ENCODE peak calls at places on chromosomes 11 and 22, in seven cellular contexts. One of them, this sample, is unnamed.

GRCh38 chr22:36194971-36195370 is 6.6 kb downstream of the APOL4 start:
- DNase-seq in stimulated activated CD4-positive, alpha-beta T cell treated with anti-CD3 and anti-CD28 coated beads, Interleukin-4, amount 100 ng/mL, for 4 hours: peak
- DNase-seq in effector memory CD4-positive, alpha-beta T cell: no peak
- DNase-seq in activated T-cell treated with anti-CD3 and anti-CD28 coated beads for 1 hour: peak
- DNase-seq in activated CD4-positive, alpha-beta T cell treated with anti-CD3 and anti-CD28 coated beads for 4 hours: peak
- DNase-seq in lower leg skin: peak
- DNase-seq in left cardiac atrium: peak
- DNase-seq in this sample: peak

GRCh38 chr11:27141576-27141975 is 101.0 kb downstream of the BBOX1 start:
- DNase-seq in stimulated activated CD4-positive, alpha-beta T cell treated with anti-CD3 and anti-CD28 coated beads, Interleukin-4, amount 100 ng/mL, for 4 hours: no peak
- DNase-seq in effector memory CD4-positive, alpha-beta T cell: no peak
- DNase-seq in activated T-cell treated with anti-CD3 and anti-CD28 coated beads for 1 hour: no peak
- DNase-seq in activated CD4-positive, alpha-beta T cell treated with anti-CD3 and anti-CD28 coated beads for 4 hours: no peak
- DNase-seq in lower leg skin: no peak
- DNase-seq in left cardiac atrium: no peak
- DNase-seq in this sample: no peak

GRCh38 chr11:94130589-94131362 is 2.1 kb downstream of the PANX1 start:
- DNase-seq in stimulated activated CD4-positive, alpha-beta T cell treated with anti-CD3 and anti-CD28 coated beads, Interleukin-4, amount 100 ng/mL, for 4 hours: no peak
- DNase-seq in effector memory CD4-positive, alpha-beta T cell: no peak
- DNase-seq in activated T-cell treated with anti-CD3 and anti-CD28 coated beads for 1 hour: no peak
- DNase-seq in activated CD4-positive, alpha-beta T cell treated with anti-CD3 and anti-CD28 coated beads for 4 hours: no peak
- DNase-seq in lower leg skin: peak
- DNase-seq in left cardiac atrium: no peak
- DNase-seq in this sample: peak

GRCh38 chr11:27477831-27478230 is 5.2 kb upstream of the LGR4 start:
- DNase-seq in stimulated activated CD4-positive, alpha-beta T cell treated with anti-CD3 and anti-CD28 coated beads, Interleukin-4, amount 100 ng/mL, for 4 hours: no peak
- DNase-seq in effector memory CD4-positive, alpha-beta T cell: no peak
- DNase-seq in activated T-cell treated with anti-CD3 and anti-CD28 coated beads for 1 hour: no peak
- DNase-seq in activated CD4-positive, alpha-beta T cell treated with anti-CD3 and anti-CD28 coated beads for 4 hours: no peak
- DNase-seq in lower leg skin: no peak
- DNase-seq in left cardiac atrium: no peak
- DNase-seq in this sample: no peak

GRCh38 chr22:22877523-22878210 is 9.9 kb upstream of the IGLL5 start:
- DNase-seq in stimulated activated CD4-positive, alpha-beta T cell treated with anti-CD3 and anti-CD28 coated beads, Interleukin-4, amount 100 ng/mL, for 4 hours: peak
- DNase-seq in effector memory CD4-positive, alpha-beta T cell: peak
- DNase-seq in activated T-cell treated with anti-CD3 and anti-CD28 coated beads for 1 hour: peak
- DNase-seq in activated CD4-positive, alpha-beta T cell treated with anti-CD3 and anti-CD28 coated beads for 4 hours: peak
- DNase-seq in lower leg skin: peak
- DNase-seq in left cardiac atrium: peak
- DNase-seq in this sample: no peak

GRCh38 chr11:128714881-128715280 is 21.0 kb downstream of the FLI1 start:
- DNase-seq in stimulated activated CD4-positive, alpha-beta T cell treated with anti-CD3 and anti-CD28 coated beads, Interleukin-4, amount 100 ng/mL, for 4 hours: no peak
- DNase-seq in effector memory CD4-positive, alpha-beta T cell: no peak
- DNase-seq in activated T-cell treated with anti-CD3 and anti-CD28 coated beads for 1 hour: no peak
- DNase-seq in activated CD4-positive, alpha-beta T cell treated with anti-CD3 and anti-CD28 coated beads for 4 hours: no peak
- DNase-seq in lower leg skin: no peak
- DNase-seq in left cardiac atrium: no peak
- DNase-seq in this sample: no peak

GRCh38 chr11:10807629-10808552 is 835 bp downstream of the EIF4G2 start:
- DNase-seq in stimulated activated CD4-positive, alpha-beta T cell treated with anti-CD3 and anti-CD28 coated beads, Interleukin-4, amount 100 ng/mL, for 4 hours: peak
- DNase-seq in effector memory CD4-positive, alpha-beta T cell: peak
- DNase-seq in activated T-cell treated with anti-CD3 and anti-CD28 coated beads for 1 hour: peak
- DNase-seq in activated CD4-positive, alpha-beta T cell treated with anti-CD3 and anti-CD28 coated beads for 4 hours: peak
- DNase-seq in lower leg skin: peak
- DNase-seq in left cardiac atrium: peak
- DNase-seq in this sample: peak

GRCh38 chr11:47351159-47352126 is 1.1 kb downstream of the MYBPC3 start:
- DNase-seq in stimulated activated CD4-positive, alpha-beta T cell treated with anti-CD3 and anti-CD28 coated beads, Interleukin-4, amount 100 ng/mL, for 4 hours: no peak
- DNase-seq in effector memory CD4-positive, alpha-beta T cell: no peak
- DNase-seq in activated T-cell treated with anti-CD3 and anti-CD28 coated beads for 1 hour: no peak
- DNase-seq in activated CD4-positive, alpha-beta T cell treated with anti-CD3 and anti-CD28 coated beads for 4 hours: no peak
- DNase-seq in lower leg skin: no peak
- DNase-seq in left cardiac atrium: peak
- DNase-seq in this sample: no peak

GRCh38 chr22:48700566-48701295 is 1126.9 kb downstream of the BRD1 start:
- DNase-seq in stimulated activated CD4-positive, alpha-beta T cell treated with anti-CD3 and anti-CD28 coated beads, Interleukin-4, amount 100 ng/mL, for 4 hours: no peak
- DNase-seq in effector memory CD4-positive, alpha-beta T cell: no peak
- DNase-seq in activated T-cell treated with anti-CD3 and anti-CD28 coated beads for 1 hour: no peak
- DNase-seq in activated CD4-positive, alpha-beta T cell treated with anti-CD3 and anti-CD28 coated beads for 4 hours: no peak
- DNase-seq in lower leg skin: no peak
- DNase-seq in left cardiac atrium: no peak
- DNase-seq in this sample: no peak

GRCh38 chr11:118634435-118635236 is 27.2 kb downstream of the PHLDB1 start:
- DNase-seq in stimulated activated CD4-positive, alpha-beta T cell treated with anti-CD3 and anti-CD28 coated beads, Interleukin-4, amount 100 ng/mL, for 4 hours: no peak
- DNase-seq in effector memory CD4-positive, alpha-beta T cell: no peak
- DNase-seq in activated T-cell treated with anti-CD3 and anti-CD28 coated beads for 1 hour: no peak
- DNase-seq in activated CD4-positive, alpha-beta T cell treated with anti-CD3 and anti-CD28 coated beads for 4 hours: no peak
- DNase-seq in lower leg skin: peak
- DNase-seq in left cardiac atrium: peak
- DNase-seq in this sample: no peak

GRCh38 chr11:35593143-35593542 is 25.1 kb upstream of the FJX1 start:
- DNase-seq in stimulated activated CD4-positive, alpha-beta T cell treated with anti-CD3 and anti-CD28 coated beads, Interleukin-4, amount 100 ng/mL, for 4 hours: no peak
- DNase-seq in effector memory CD4-positive, alpha-beta T cell: no peak
- DNase-seq in activated T-cell treated with anti-CD3 and anti-CD28 coated beads for 1 hour: no peak
- DNase-seq in activated CD4-positive, alpha-beta T cell treated with anti-CD3 and anti-CD28 coated beads for 4 hours: no peak
- DNase-seq in lower leg skin: no peak
- DNase-seq in left cardiac atrium: no peak
- DNase-seq in this sample: peak

GRCh38 chr11:75577198-75577597 is 15.1 kb downstream of the SERPINH1 start:
- DNase-seq in stimulated activated CD4-positive, alpha-beta T cell treated with anti-CD3 and anti-CD28 coated beads, Interleukin-4, amount 100 ng/mL, for 4 hours: peak
- DNase-seq in effector memory CD4-positive, alpha-beta T cell: peak
- DNase-seq in activated T-cell treated with anti-CD3 and anti-CD28 coated beads for 1 hour: peak
- DNase-seq in activated CD4-positive, alpha-beta T cell treated with anti-CD3 and anti-CD28 coated beads for 4 hours: peak
- DNase-seq in lower leg skin: no peak
- DNase-seq in left cardiac atrium: peak
- DNase-seq in this sample: no peak

GRCh38 chr11:16605440-16605970 is 132.9 kb upstream of the C11orf58 start:
- DNase-seq in stimulated activated CD4-positive, alpha-beta T cell treated with anti-CD3 and anti-CD28 coated beads, Interleukin-4, amount 100 ng/mL, for 4 hours: no peak
- DNase-seq in effector memory CD4-positive, alpha-beta T cell: no peak
- DNase-seq in activated T-cell treated with anti-CD3 and anti-CD28 coated beads for 1 hour: no peak
- DNase-seq in activated CD4-positive, alpha-beta T cell treated with anti-CD3 and anti-CD28 coated beads for 4 hours: no peak
- DNase-seq in lower leg skin: peak
- DNase-seq in left cardiac atrium: peak
- DNase-seq in this sample: no peak

GRCh38 chr22:36493690-36494110 is 12.3 kb upstream of the TXN2 start:
- DNase-seq in stimulated activated CD4-positive, alpha-beta T cell treated with anti-CD3 and anti-CD28 coated beads, Interleukin-4, amount 100 ng/mL, for 4 hours: no peak
- DNase-seq in effector memory CD4-positive, alpha-beta T cell: no peak
- DNase-seq in activated T-cell treated with anti-CD3 and anti-CD28 coated beads for 1 hour: no peak
- DNase-seq in activated CD4-positive, alpha-beta T cell treated with anti-CD3 and anti-CD28 coated beads for 4 hours: no peak
- DNase-seq in lower leg skin: no peak
- DNase-seq in left cardiac atrium: no peak
- DNase-seq in this sample: no peak

GRCh38 chr22:31291403-31291715 is 929 bp downstream of the PIK3IP1 start:
- DNase-seq in stimulated activated CD4-positive, alpha-beta T cell treated with anti-CD3 and anti-CD28 coated beads, Interleukin-4, amount 100 ng/mL, for 4 hours: no peak
- DNase-seq in effector memory CD4-positive, alpha-beta T cell: no peak
- DNase-seq in activated T-cell treated with anti-CD3 and anti-CD28 coated beads for 1 hour: no peak
- DNase-seq in activated CD4-positive, alpha-beta T cell treated with anti-CD3 and anti-CD28 coated beads for 4 hours: no peak
- DNase-seq in lower leg skin: no peak
- DNase-seq in left cardiac atrium: no peak
- DNase-seq in this sample: no peak

GRCh38 chr11:625636-626319 is 1.0 kb upstream of the CDHR5 start:
- DNase-seq in stimulated activated CD4-positive, alpha-beta T cell treated with anti-CD3 and anti-CD28 coated beads, Interleukin-4, amount 100 ng/mL, for 4 hours: no peak
- DNase-seq in effector memory CD4-positive, alpha-beta T cell: no peak
- DNase-seq in activated T-cell treated with anti-CD3 and anti-CD28 coated beads for 1 hour: no peak
- DNase-seq in activated CD4-positive, alpha-beta T cell treated with anti-CD3 and anti-CD28 coated beads for 4 hours: no peak
- DNase-seq in lower leg skin: no peak
- DNase-seq in left cardiac atrium: no peak
- DNase-seq in this sample: no peak

GRCh38 chr11:20259506-20259905 is 99.2 kb upstream of the DBX1 start:
- DNase-seq in stimulated activated CD4-positive, alpha-beta T cell treated with anti-CD3 and anti-CD28 coated beads, Interleukin-4, amount 100 ng/mL, for 4 hours: no peak
- DNase-seq in effector memory CD4-positive, alpha-beta T cell: no peak
- DNase-seq in activated T-cell treated with anti-CD3 and anti-CD28 coated beads for 1 hour: no peak
- DNase-seq in activated CD4-positive, alpha-beta T cell treated with anti-CD3 and anti-CD28 coated beads for 4 hours: no peak
- DNase-seq in lower leg skin: no peak
- DNase-seq in left cardiac atrium: no peak
- DNase-seq in this sample: no peak

GRCh38 chr11:74055938-74056337 is 47.1 kb upstream of the UCP3 start:
- DNase-seq in stimulated activated CD4-positive, alpha-beta T cell treated with anti-CD3 and anti-CD28 coated beads, Interleukin-4, amount 100 ng/mL, for 4 hours: no peak
- DNase-seq in effector memory CD4-positive, alpha-beta T cell: no peak
- DNase-seq in activated T-cell treated with anti-CD3 and anti-CD28 coated beads for 1 hour: no peak
- DNase-seq in activated CD4-positive, alpha-beta T cell treated with anti-CD3 and anti-CD28 coated beads for 4 hours: no peak
- DNase-seq in lower leg skin: no peak
- DNase-seq in left cardiac atrium: no peak
- DNase-seq in this sample: no peak

GRCh38 chr11:61256710-61257482 is 15.9 kb downstream of the PGA5 start:
- DNase-seq in stimulated activated CD4-positive, alpha-beta T cell treated with anti-CD3 and anti-CD28 coated beads, Interleukin-4, amount 100 ng/mL, for 4 hours: no peak
- DNase-seq in effector memory CD4-positive, alpha-beta T cell: no peak
- DNase-seq in activated T-cell treated with anti-CD3 and anti-CD28 coated beads for 1 hour: no peak
- DNase-seq in activated CD4-positive, alpha-beta T cell treated with anti-CD3 and anti-CD28 coated beads for 4 hours: no peak
- DNase-seq in lower leg skin: no peak
- DNase-seq in left cardiac atrium: no peak
- DNase-seq in this sample: no peak

GRCh38 chr22:20863356-20863755 is 4.5 kb downstream of the SNAP29 start:
- DNase-seq in stimulated activated CD4-positive, alpha-beta T cell treated with anti-CD3 and anti-CD28 coated beads, Interleukin-4, amount 100 ng/mL, for 4 hours: no peak
- DNase-seq in effector memory CD4-positive, alpha-beta T cell: no peak
- DNase-seq in activated T-cell treated with anti-CD3 and anti-CD28 coated beads for 1 hour: no peak
- DNase-seq in activated CD4-positive, alpha-beta T cell treated with anti-CD3 and anti-CD28 coated beads for 4 hours: no peak
- DNase-seq in lower leg skin: no peak
- DNase-seq in left cardiac atrium: no peak
- DNase-seq in this sample: no peak

GRCh38 chr22:40263191-40263590 is 83.1 kb upstream of the ADSL start:
- DNase-seq in stimulated activated CD4-positive, alpha-beta T cell treated with anti-CD3 and anti-CD28 coated beads, Interleukin-4, amount 100 ng/mL, for 4 hours: no peak
- DNase-seq in effector memory CD4-positive, alpha-beta T cell: no peak
- DNase-seq in activated T-cell treated with anti-CD3 and anti-CD28 coated beads for 1 hour: no peak
- DNase-seq in activated CD4-positive, alpha-beta T cell treated with anti-CD3 and anti-CD28 coated beads for 4 hours: no peak
- DNase-seq in lower leg skin: no peak
- DNase-seq in left cardiac atrium: peak
- DNase-seq in this sample: peak

GRCh38 chr11:105152556-105152955 is 13.0 kb upstream of the CARD18 start:
- DNase-seq in stimulated activated CD4-positive, alpha-beta T cell treated with anti-CD3 and anti-CD28 coated beads, Interleukin-4, amount 100 ng/mL, for 4 hours: no peak
- DNase-seq in effector memory CD4-positive, alpha-beta T cell: no peak
- DNase-seq in activated T-cell treated with anti-CD3 and anti-CD28 coated beads for 1 hour: no peak
- DNase-seq in activated CD4-positive, alpha-beta T cell treated with anti-CD3 and anti-CD28 coated beads for 4 hours: no peak
- DNase-seq in lower leg skin: no peak
- DNase-seq in left cardiac atrium: no peak
- DNase-seq in this sample: no peak

GRCh38 chr11:10606536-10607208 is 38.2 kb upstream of the LYVE1 start:
- DNase-seq in stimulated activated CD4-positive, alpha-beta T cell treated with anti-CD3 and anti-CD28 coated beads, Interleukin-4, amount 100 ng/mL, for 4 hours: no peak
- DNase-seq in effector memory CD4-positive, alpha-beta T cell: no peak
- DNase-seq in activated T-cell treated with anti-CD3 and anti-CD28 coated beads for 1 hour: no peak
- DNase-seq in activated CD4-positive, alpha-beta T cell treated with anti-CD3 and anti-CD28 coated beads for 4 hours: no peak
- DNase-seq in lower leg skin: no peak
- DNase-seq in left cardiac atrium: no peak
- DNase-seq in this sample: no peak

GRCh38 chr11:11422291-11423128 is 69.5 kb upstream of the CSNK2A3 start:
- DNase-seq in stimulated activated CD4-positive, alpha-beta T cell treated with anti-CD3 and anti-CD28 coated beads, Interleukin-4, amount 100 ng/mL, for 4 hours: no peak
- DNase-seq in effector memory CD4-positive, alpha-beta T cell: no peak
- DNase-seq in activated T-cell treated with anti-CD3 and anti-CD28 coated beads for 1 hour: no peak
- DNase-seq in activated CD4-positive, alpha-beta T cell treated with anti-CD3 and anti-CD28 coated beads for 4 hours: no peak
- DNase-seq in lower leg skin: no peak
- DNase-seq in left cardiac atrium: no peak
- DNase-seq in this sample: no peak

GRCh38 chr11:76793834-76794291 is 10.7 kb downstream of the TSKU start:
- DNase-seq in stimulated activated CD4-positive, alpha-beta T cell treated with anti-CD3 and anti-CD28 coated beads, Interleukin-4, amount 100 ng/mL, for 4 hours: no peak
- DNase-seq in effector memory CD4-positive, alpha-beta T cell: no peak
- DNase-seq in activated T-cell treated with anti-CD3 and anti-CD28 coated beads for 1 hour: no peak
- DNase-seq in activated CD4-positive, alpha-beta T cell treated with anti-CD3 and anti-CD28 coated beads for 4 hours: no peak
- DNase-seq in lower leg skin: peak
- DNase-seq in left cardiac atrium: no peak
- DNase-seq in this sample: peak

GRCh38 chr22:45319319-45319675 is 9.6 kb downstream of the FAM118A start:
- DNase-seq in stimulated activated CD4-positive, alpha-beta T cell treated with anti-CD3 and anti-CD28 coated beads, Interleukin-4, amount 100 ng/mL, for 4 hours: no peak
- DNase-seq in effector memory CD4-positive, alpha-beta T cell: no peak
- DNase-seq in activated T-cell treated with anti-CD3 and anti-CD28 coated beads for 1 hour: no peak
- DNase-seq in activated CD4-positive, alpha-beta T cell treated with anti-CD3 and anti-CD28 coated beads for 4 hours: no peak
- DNase-seq in lower leg skin: no peak
- DNase-seq in left cardiac atrium: peak
- DNase-seq in this sample: no peak

GRCh38 chr11:72553748-72554147 is 119.4 kb upstream of the CLPB start:
- DNase-seq in stimulated activated CD4-positive, alpha-beta T cell treated with anti-CD3 and anti-CD28 coated beads, Interleukin-4, amount 100 ng/mL, for 4 hours: peak
- DNase-seq in effector memory CD4-positive, alpha-beta T cell: no peak
- DNase-seq in activated T-cell treated with anti-CD3 and anti-CD28 coated beads for 1 hour: no peak
- DNase-seq in activated CD4-positive, alpha-beta T cell treated with anti-CD3 and anti-CD28 coated beads for 4 hours: no peak
- DNase-seq in lower leg skin: peak
- DNase-seq in left cardiac atrium: no peak
- DNase-seq in this sample: peak

GRCh38 chr11:61776561-61777075 is 15.8 kb downstream of the TMEM258 start:
- DNase-seq in stimulated activated CD4-positive, alpha-beta T cell treated with anti-CD3 and anti-CD28 coated beads, Interleukin-4, amount 100 ng/mL, for 4 hours: peak
- DNase-seq in effector memory CD4-positive, alpha-beta T cell: no peak
- DNase-seq in activated T-cell treated with anti-CD3 and anti-CD28 coated beads for 1 hour: peak
- DNase-seq in activated CD4-positive, alpha-beta T cell treated with anti-CD3 and anti-CD28 coated beads for 4 hours: peak
- DNase-seq in lower leg skin: no peak
- DNase-seq in left cardiac atrium: peak
- DNase-seq in this sample: no peak

GRCh38 chr11:104015649-104016415 is 20.6 kb upstream of the DDI1 start:
- DNase-seq in stimulated activated CD4-positive, alpha-beta T cell treated with anti-CD3 and anti-CD28 coated beads, Interleukin-4, amount 100 ng/mL, for 4 hours: no peak
- DNase-seq in effector memory CD4-positive, alpha-beta T cell: no peak
- DNase-seq in activated T-cell treated with anti-CD3 and anti-CD28 coated beads for 1 hour: no peak
- DNase-seq in activated CD4-positive, alpha-beta T cell treated with anti-CD3 and anti-CD28 coated beads for 4 hours: no peak
- DNase-seq in lower leg skin: no peak
- DNase-seq in left cardiac atrium: no peak
- DNase-seq in this sample: no peak

GRCh38 chr22:50731811-50732624 is 6.0 kb upstream of the ACR start:
- DNase-seq in stimulated activated CD4-positive, alpha-beta T cell treated with anti-CD3 and anti-CD28 coated beads, Interleukin-4, amount 100 ng/mL, for 4 hours: peak
- DNase-seq in effector memory CD4-positive, alpha-beta T cell: peak
- DNase-seq in activated T-cell treated with anti-CD3 and anti-CD28 coated beads for 1 hour: peak
- DNase-seq in activated CD4-positive, alpha-beta T cell treated with anti-CD3 and anti-CD28 coated beads for 4 hours: peak
- DNase-seq in lower leg skin: peak
- DNase-seq in left cardiac atrium: peak
- DNase-seq in this sample: no peak

GRCh38 chr11:47905358-47906059 is 57.4 kb upstream of the NUP160 start:
- DNase-seq in stimulated activated CD4-positive, alpha-beta T cell treated with anti-CD3 and anti-CD28 coated beads, Interleukin-4, amount 100 ng/mL, for 4 hours: no peak
- DNase-seq in effector memory CD4-positive, alpha-beta T cell: no peak
- DNase-seq in activated T-cell treated with anti-CD3 and anti-CD28 coated beads for 1 hour: no peak
- DNase-seq in activated CD4-positive, alpha-beta T cell treated with anti-CD3 and anti-CD28 coated beads for 4 hours: no peak
- DNase-seq in lower leg skin: no peak
- DNase-seq in left cardiac atrium: no peak
- DNase-seq in this sample: no peak

GRCh38 chr11:61880454-61880853 is 10.9 kb downstream of the FADS3 start:
- DNase-seq in stimulated activated CD4-positive, alpha-beta T cell treated with anti-CD3 and anti-CD28 coated beads, Interleukin-4, amount 100 ng/mL, for 4 hours: no peak
- DNase-seq in effector memory CD4-positive, alpha-beta T cell: no peak
- DNase-seq in activated T-cell treated with anti-CD3 and anti-CD28 coated beads for 1 hour: no peak
- DNase-seq in activated CD4-positive, alpha-beta T cell treated with anti-CD3 and anti-CD28 coated beads for 4 hours: no peak
- DNase-seq in lower leg skin: no peak
- DNase-seq in left cardiac atrium: no peak
- DNase-seq in this sample: no peak

GRCh38 chr11:57310630-57311086 is 14.1 kb downstream of the TNKS1BP1 start:
- DNase-seq in stimulated activated CD4-positive, alpha-beta T cell treated with anti-CD3 and anti-CD28 coated beads, Interleukin-4, amount 100 ng/mL, for 4 hours: no peak
- DNase-seq in effector memory CD4-positive, alpha-beta T cell: no peak
- DNase-seq in activated T-cell treated with anti-CD3 and anti-CD28 coated beads for 1 hour: no peak
- DNase-seq in activated CD4-positive, alpha-beta T cell treated with anti-CD3 and anti-CD28 coated beads for 4 hours: no peak
- DNase-seq in lower leg skin: no peak
- DNase-seq in left cardiac atrium: no peak
- DNase-seq in this sample: no peak

GRCh38 chr11:94417386-94417987 is 16.3 kb upstream of the GPR83 start:
- DNase-seq in stimulated activated CD4-positive, alpha-beta T cell treated with anti-CD3 and anti-CD28 coated beads, Interleukin-4, amount 100 ng/mL, for 4 hours: no peak
- DNase-seq in effector memory CD4-positive, alpha-beta T cell: no peak
- DNase-seq in activated T-cell treated with anti-CD3 and anti-CD28 coated beads for 1 hour: no peak
- DNase-seq in activated CD4-positive, alpha-beta T cell treated with anti-CD3 and anti-CD28 coated beads for 4 hours: no peak
- DNase-seq in lower leg skin: no peak
- DNase-seq in left cardiac atrium: no peak
- DNase-seq in this sample: no peak

GRCh38 chr11:19018901-19019300 is 41.6 kb downstream of the MRGPRX2 start:
- DNase-seq in stimulated activated CD4-positive, alpha-beta T cell treated with anti-CD3 and anti-CD28 coated beads, Interleukin-4, amount 100 ng/mL, for 4 hours: no peak
- DNase-seq in effector memory CD4-positive, alpha-beta T cell: no peak
- DNase-seq in activated T-cell treated with anti-CD3 and anti-CD28 coated beads for 1 hour: no peak
- DNase-seq in activated CD4-positive, alpha-beta T cell treated with anti-CD3 and anti-CD28 coated beads for 4 hours: no peak
- DNase-seq in lower leg skin: no peak
- DNase-seq in left cardiac atrium: no peak
- DNase-seq in this sample: no peak

GRCh38 chr11:61687420-61687819 is 7.2 kb downstream of the DAGLA start:
- DNase-seq in stimulated activated CD4-positive, alpha-beta T cell treated with anti-CD3 and anti-CD28 coated beads, Interleukin-4, amount 100 ng/mL, for 4 hours: no peak
- DNase-seq in effector memory CD4-positive, alpha-beta T cell: no peak
- DNase-seq in activated T-cell treated with anti-CD3 and anti-CD28 coated beads for 1 hour: no peak
- DNase-seq in activated CD4-positive, alpha-beta T cell treated with anti-CD3 and anti-CD28 coated beads for 4 hours: no peak
- DNase-seq in lower leg skin: no peak
- DNase-seq in left cardiac atrium: no peak
- DNase-seq in this sample: no peak

GRCh38 chr11:64298966-64299846 is 952 bp upstream of the CATSPERZ start:
- DNase-seq in stimulated activated CD4-positive, alpha-beta T cell treated with anti-CD3 and anti-CD28 coated beads, Interleukin-4, amount 100 ng/mL, for 4 hours: no peak
- DNase-seq in effector memory CD4-positive, alpha-beta T cell: no peak
- DNase-seq in activated T-cell treated with anti-CD3 and anti-CD28 coated beads for 1 hour: no peak
- DNase-seq in activated CD4-positive, alpha-beta T cell treated with anti-CD3 and anti-CD28 coated beads for 4 hours: no peak
- DNase-seq in lower leg skin: peak
- DNase-seq in left cardiac atrium: peak
- DNase-seq in this sample: no peak

GRCh38 chr11:74672956-74673895 is 58.0 kb downstream of the CHRDL2 start:
- DNase-seq in stimulated activated CD4-positive, alpha-beta T cell treated with anti-CD3 and anti-CD28 coated beads, Interleukin-4, amount 100 ng/mL, for 4 hours: no peak
- DNase-seq in effector memory CD4-positive, alpha-beta T cell: no peak
- DNase-seq in activated T-cell treated with anti-CD3 and anti-CD28 coated beads for 1 hour: no peak
- DNase-seq in activated CD4-positive, alpha-beta T cell treated with anti-CD3 and anti-CD28 coated beads for 4 hours: no peak
- DNase-seq in lower leg skin: peak
- DNase-seq in left cardiac atrium: peak
- DNase-seq in this sample: peak